ENCODE peak calls at places on chromosomes 1 and 21, in eight cellular contexts. S is ELF-1; P is Daoy; F is osteoblast; O is stimulated activated CD4-positive, alpha-beta T cell treated with anti-CD3 and anti-CD28 coated beads, Interleukin-15, amount 100 ng/mL, for 1 hour; M is NCI-H146; K is ovary; T is activated CD8-positive, alpha-beta memory T cell treated with anti-CD3 and anti-CD28 coated beads, Interleukin-2, amount 50 U/mL, for 48 hours. Q is an unnamed sample.
A peak's percentile ranks its signal among the peaks of the same experiment; 100 is the strongest.

GRCh38 chr21:27108228-27108627 is 141.3 kb upstream of the ADAMTS5 start:
- DNase-seq in S (no peak), P (peak; percentile 25), F (peak; percentile 19), O (no peak), M (no peak), K (no peak), T (no peak), Q (no peak)

GRCh38 chr1:27597036-27597435 is 6.9 kb downstream of the AHDC1 start:
- DNase-seq in S (no peak), P (no peak), F (peak; percentile 68), O (no peak), M (no peak), K (no peak), T (no peak), Q (no peak)

GRCh38 chr1:172041689-172042088 is 200.4 kb downstream of the DNM3 start:
- DNase-seq in S (no peak), P (peak; percentile 16), F (peak; percentile 22), O (no peak), M (no peak), K (peak; percentile 49), T (no peak), Q (no peak)

GRCh38 chr1:119384591-119384990 is 16.0 kb downstream of the HAO2 start:
- DNase-seq in S (no peak), P (no peak), F (no peak), O (no peak), M (no peak), K (no peak), T (no peak), Q (no peak)

GRCh38 chr1:53395671-53396215 is 63.5 kb upstream of the DMRTB1 start:
- DNase-seq in S (no peak), P (no peak), F (no peak), O (no peak), M (peak; percentile 54), K (no peak), T (peak; percentile 38), Q (no peak)

GRCh38 chr1:116324411-116324810 is 48.6 kb upstream of the ATP1A1 start:
- DNase-seq in S (no peak), P (no peak), F (peak; percentile 27), O (no peak), M (no peak), K (no peak), T (no peak), Q (no peak)

GRCh38 chr1:51488372-51489050 is 30.6 kb downstream of the EPS15 start:
- DNase-seq in S (peak; percentile 2), P (no peak), F (no peak), O (no peak), M (no peak), K (no peak), T (no peak), Q (no peak)

GRCh38 chr1:941588-942383 is 17.3 kb downstream of the NOC2L start:
- DNase-seq in S (peak; percentile 94), P (peak; percentile 94), F (peak; percentile 100), O (no peak), M (peak; percentile 82), K (peak; percentile 75), T (peak; percentile 71), Q (no peak)

GRCh38 chr1:67629370-67630075 is 55.5 kb upstream of the GADD45A start:
- DNase-seq in S (no peak), P (peak; percentile 44), F (no peak), O (no peak), M (no peak), K (no peak), T (no peak), Q (no peak)

GRCh38 chr21:37088196-37088595 is 15.1 kb downstream of the TTC3 start:
- DNase-seq in S (no peak), P (no peak), F (no peak), O (no peak), M (no peak), K (no peak), T (no peak), Q (no peak)

GRCh38 chr1:178541829-178542553 is 29.1 kb downstream of the TEX35 start:
- DNase-seq in S (no peak), P (peak; percentile 35), F (peak; percentile 91), O (peak; percentile 22), M (peak; percentile 70), K (peak; percentile 37), T (peak; percentile 78), Q (peak; percentile 69)

GRCh38 chr1:36109041-36109679 is 15.9 kb downstream of the COL8A2 start:
- DNase-seq in S (no peak), P (peak; percentile 95), F (peak; percentile 98), O (no peak), M (no peak), K (no peak), T (peak; percentile 71), Q (no peak)

GRCh38 chr1:228530086-228530758 is 43.0 kb downstream of the RNF187 start:
- DNase-seq in S (no peak), P (no peak), F (no peak), O (no peak), M (no peak), K (no peak), T (no peak), Q (no peak)

GRCh38 chr1:193402977-193403376 is 216.6 kb upstream of the B3GALT2 start:
- DNase-seq in S (no peak), P (no peak), F (no peak), O (no peak), M (no peak), K (no peak), T (no peak), Q (no peak)

GRCh38 chr1:101526813-101527212 is 290.0 kb downstream of the S1PR1 start:
- DNase-seq in S (no peak), P (no peak), F (no peak), O (no peak), M (no peak), K (no peak), T (no peak), Q (no peak)

GRCh38 chr1:68104155-68104554 is 53.7 kb upstream of the DIRAS3 start:
- DNase-seq in S (no peak), P (peak; percentile 56), F (peak; percentile 90), O (no peak), M (peak; percentile 84), K (no peak), T (no peak), Q (no peak)

GRCh38 chr1:25774921-25775774 is 24.8 kb upstream of the SELENON start:
- DNase-seq in S (peak; percentile 52), P (no peak), F (peak; percentile 49), O (peak; percentile 55), M (peak; percentile 66), K (no peak), T (peak; percentile 82), Q (no peak)

GRCh38 chr1:220747426-220748090 is 564 bp upstream of the MTARC2 start:
- DNase-seq in S (no peak), P (no peak), F (peak; percentile 79), O (no peak), M (no peak), K (no peak), T (no peak), Q (no peak)

GRCh38 chr1:15975358-15975804 is 520 bp downstream of the ZBTB17 start:
- DNase-seq in S (peak; percentile 79), P (peak; percentile 73), F (peak; percentile 92), O (peak; percentile 70), M (peak; percentile 30), K (no peak), T (peak; percentile 90), Q (peak; percentile 79)

GRCh38 chr1:215397106-215397505 is 170.0 kb upstream of the KCTD3 start:
- DNase-seq in S (no peak), P (no peak), F (no peak), O (no peak), M (no peak), K (no peak), T (no peak), Q (no peak)

GRCh38 chr1:201585099-201585498 is 46.2 kb downstream of the NAV1 start:
- DNase-seq in S (no peak), P (no peak), F (no peak), O (no peak), M (no peak), K (no peak), T (no peak), Q (no peak)

GRCh38 chr1:112614460-112615065 is 4.4 kb downstream of the ST7L start:
- DNase-seq in S (peak; percentile 41), P (peak; percentile 44), F (no peak), O (no peak), M (no peak), K (no peak), T (no peak), Q (no peak)

GRCh38 chr21:44299085-44299457 is 782 bp upstream of the PFKL start:
- DNase-seq in S (no peak), P (no peak), F (no peak), O (no peak), M (peak; percentile 12), K (no peak), T (no peak), Q (no peak)

GRCh38 chr1:3019516-3020051 is 1.7 kb upstream of the ACTRT2 start:
- DNase-seq in S (no peak), P (no peak), F (peak; percentile 85), O (no peak), M (no peak), K (no peak), T (no peak), Q (no peak)

GRCh38 chr1:71026093-71026492 is 21.5 kb downstream of the PTGER3 start:
- DNase-seq in S (no peak), P (no peak), F (no peak), O (no peak), M (no peak), K (no peak), T (no peak), Q (no peak)

GRCh38 chr1:186841599-186841998 is 12.8 kb downstream of the PLA2G4A start:
- DNase-seq in S (no peak), P (no peak), F (peak; percentile 22), O (no peak), M (no peak), K (no peak), T (no peak), Q (no peak)

GRCh38 chr1:223102797-223103533 is 40.1 kb downstream of the TLR5 start:
- DNase-seq in S (peak; percentile 47), P (peak; percentile 59), F (no peak), O (no peak), M (peak; percentile 72), K (no peak), T (no peak), Q (no peak)